ENCODE peak calls at places on chromosomes 5 and 9, in ten cellular contexts. X is HFF-Myc; O is psoas muscle; E is fibroblast of lung; D is neural crest cell; B is GM12865; I is mucosa of descending colon; Z is CD8-positive, alpha-beta T cell; L is nephron progenitor cell; U is CD4-positive, alpha-beta T cell. A is an unnamed sample.

GRCh38 chr5:89893546-89893945 is 516.0 kb downstream of the CETN3 start:
- DNase-seq in L (no peak), O (no peak), B (no peak), I (no peak), X (no peak), E (no peak), U (no peak), D (no peak), Z (no peak), A (no peak)

GRCh38 chr9:2872307-2872940 is 28.5 kb upstream of the PUM3 start:
- DNase-seq in O (no peak), L (peak; percentile 9), X (no peak), E (peak; percentile 24), D (no peak), Z (no peak), I (no peak), U (no peak), B (no peak), A (no peak)

GRCh38 chr5:58454025-58454424 is 5.9 kb downstream of the PLK2 start:
- DNase-seq in B (no peak), D (no peak), O (no peak), X (no peak), U (no peak), I (no peak), Z (no peak), E (no peak), L (no peak), A (no peak)

GRCh38 chr9:18404482-18405029 is 69.4 kb upstream of the ADAMTSL1 start:
- DNase-seq in E (no peak), I (no peak), U (no peak), Z (no peak), B (no peak), L (no peak), D (no peak), O (no peak), X (no peak), A (no peak)

GRCh38 chr5:127876384-127876783 is 173.2 kb downstream of the CCDC192 start:
- DNase-seq in U (no peak), X (no peak), B (no peak), L (no peak), E (peak; percentile 29), O (no peak), Z (no peak), I (no peak), D (no peak), A (no peak)

GRCh38 chr5:40623480-40624420 is 56.0 kb upstream of the PTGER4 start:
- DNase-seq in O (no peak), E (no peak), Z (peak; percentile 2), B (no peak), D (no peak), I (no peak), X (no peak), U (peak; percentile 29), L (no peak), A (no peak)

GRCh38 chr5:151171521-151171920 is 13.9 kb upstream of the ANXA6 start:
- DNase-seq in O (no peak), U (no peak), L (no peak), D (no peak), B (no peak), I (no peak), Z (no peak), E (no peak), X (no peak), A (no peak)

GRCh38 chr9:114033397-114034103 is 44.5 kb downstream of the AMBP start:
- DNase-seq in O (peak; percentile 49), I (peak; percentile 48), D (peak; percentile 53), X (no peak), B (no peak), E (peak; percentile 8), U (no peak), Z (no peak), L (peak; percentile 45), A (peak; percentile 68)

GRCh38 chr9:134026981-134027380 is 1.7 kb downstream of the BRD3OS start:
- DNase-seq in L (no peak), U (no peak), E (no peak), D (no peak), X (no peak), B (no peak), Z (no peak), O (no peak), I (no peak), A (no peak)

GRCh38 chr5:125064610-125065009 is 318.2 kb upstream of the ZNF608 start:
- DNase-seq in O (no peak), I (no peak), L (no peak), U (no peak), E (peak; percentile 81), Z (no peak), D (no peak), B (no peak), X (no peak), A (no peak)

GRCh38 chr5:154258531-154259217 is 68.1 kb downstream of the GALNT10 start:
- DNase-seq in Z (no peak), O (no peak), E (no peak), I (no peak), B (no peak), D (no peak), L (no peak), U (no peak), X (no peak), A (no peak)

GRCh38 chr5:91384671-91385430 is 1.7 kb upstream of the ARRDC3 start:
- DNase-seq in B (peak; percentile 92), Z (no peak), I (no peak), D (no peak), U (no peak), E (peak; percentile 82), X (peak; percentile 88), L (peak; percentile 43), O (no peak), A (no peak)

GRCh38 chr5:124252094-124252750 is 494.2 kb downstream of the ZNF608 start:
- DNase-seq in U (no peak), I (no peak), D (no peak), B (no peak), L (peak; percentile 24), X (no peak), Z (no peak), O (no peak), E (peak; percentile 44), A (no peak)

GRCh38 chr5:33300209-33300742 is 140.5 kb upstream of the TARS1 start:
- DNase-seq in Z (no peak), D (no peak), X (no peak), U (no peak), I (no peak), O (no peak), L (no peak), B (peak; percentile 49), E (peak; percentile 60), A (no peak)

GRCh38 chr9:127886401-127886972 is 9.0 kb upstream of the AK1 start:
- DNase-seq in L (no peak), Z (no peak), U (no peak), I (no peak), O (no peak), X (no peak), E (no peak), D (no peak), B (no peak), A (no peak)

GRCh38 chr5:131186561-131187256 is 16.0 kb downstream of the LYRM7 start:
- DNase-seq in D (no peak), L (no peak), Z (no peak), I (no peak), O (no peak), B (no peak), E (peak; percentile 22), U (no peak), X (no peak), A (no peak)

GRCh38 chr5:134581241-134581981 is 51.2 kb downstream of the SAR1B start:
- DNase-seq in E (no peak), O (peak; percentile 53), X (no peak), B (no peak), Z (no peak), L (no peak), D (no peak), I (peak; percentile 16), U (no peak), A (no peak)
- TF ChIP-seq CTCF in E (no peak), O (peak; percentile 9), X (no peak), B (no peak), Z (no peak), L (no peak), D (no peak), I (no peak), U (no peak), A (no peak)

DNA sequence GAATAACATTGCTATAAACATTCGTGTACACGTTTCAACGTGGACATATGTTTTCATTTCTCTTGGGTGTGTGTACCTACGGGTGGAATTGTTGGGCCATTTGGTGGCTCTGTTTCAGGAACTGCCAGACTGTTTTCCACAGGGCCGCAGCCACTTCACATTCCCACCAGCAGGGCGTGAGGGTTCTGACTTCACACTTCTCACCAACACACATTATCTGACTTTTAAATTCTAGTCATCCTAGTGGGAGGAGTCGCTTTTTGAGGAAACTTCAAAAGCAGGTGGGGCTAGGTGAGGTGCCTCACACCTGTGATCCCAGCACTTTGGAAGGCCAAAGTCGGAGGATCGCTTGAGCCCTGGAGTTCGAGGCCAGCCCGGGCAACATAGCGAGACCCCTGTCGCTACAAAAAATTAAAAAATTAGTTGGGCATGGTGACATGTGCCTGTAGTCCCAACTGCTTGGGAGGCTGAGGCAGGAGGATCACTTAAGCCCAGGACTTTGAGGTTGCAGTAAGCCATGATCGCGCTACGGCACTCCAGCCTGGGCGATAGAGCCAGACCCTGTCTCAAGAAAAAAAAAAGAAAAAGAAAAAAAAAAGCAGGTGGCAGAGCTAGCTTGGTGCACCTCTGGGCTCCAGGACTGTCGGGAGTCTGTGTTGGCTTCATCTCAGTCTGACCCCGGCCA is 28.5 kb downstream of the TSPAN17 start:
- DNase-seq in Z (no peak), L (peak; percentile 48), U (no peak), X (no peak), O (no peak), D (peak; percentile 39), I (no peak), B (no peak), E (peak; percentile 15), A (peak; percentile 77)
- TF ChIP-seq CTCF in Z (no peak), L (peak; percentile 53), U (no peak), X (peak; percentile 61), O (peak; percentile 18), D (peak; percentile 71), I (no peak), B (no peak), E (peak; percentile 47), A (peak; percentile 83)

GRCh38 chr5:142009886-142010285 is 2.9 kb downstream of the GNPDA1 start:
- DNase-seq in Z (no peak), E (no peak), O (no peak), D (no peak), U (no peak), B (no peak), I (no peak), L (no peak), X (no peak), A (no peak)
- TF ChIP-seq CTCF in Z (no peak), E (no peak), O (no peak), D (no peak), U (no peak), B (no peak), I (no peak), L (no peak), X (no peak), A (no peak)

DNA sequence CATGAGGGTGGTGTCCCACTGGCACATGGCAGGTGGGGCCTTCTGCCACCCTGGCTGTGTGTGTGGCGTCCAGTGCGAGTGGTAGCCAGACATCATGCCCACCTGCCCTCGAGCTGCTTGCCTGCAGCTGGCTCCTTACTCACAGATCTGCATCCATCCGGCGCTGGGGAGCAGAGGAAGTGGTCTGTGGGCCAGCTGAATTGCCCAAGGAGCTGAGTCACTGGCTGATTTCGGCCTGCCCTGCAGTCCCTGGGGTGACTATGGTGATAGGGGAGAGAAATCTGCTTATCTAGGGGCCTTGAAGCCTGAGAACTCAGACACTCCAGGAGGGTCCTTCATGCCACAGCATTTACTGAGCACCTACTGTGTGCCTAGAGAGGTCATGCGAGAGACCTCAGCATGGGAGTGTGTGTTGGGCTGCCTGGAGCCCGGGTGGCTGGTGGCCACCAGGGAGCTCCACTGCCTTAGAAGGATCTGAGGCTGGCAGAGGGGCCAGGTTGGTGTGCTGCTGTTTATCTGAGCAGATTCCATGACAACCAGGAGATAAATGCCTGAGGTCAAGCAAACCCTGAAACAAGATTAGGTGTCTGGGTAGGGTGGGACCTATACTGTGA is 57.1 kb downstream of the SLC22A5 start:
- DNase-seq in E (peak; percentile 97), D (no peak), B (peak; percentile 92), I (peak; percentile 78), O (peak; percentile 90), X (peak; percentile 81), U (peak; percentile 39), Z (no peak), L (no peak), A (peak; percentile 78)
- TF ChIP-seq CTCF in E (peak; percentile 45), D (no peak), B (peak; percentile 61), I (no peak), O (peak; percentile 39), X (peak; percentile 55), U (no peak), Z (no peak), L (no peak), A (peak; percentile 60)

A was measured in H9.